ENCODE peak calls at places on chromosomes 12 and 14, in ten cellular contexts. C is left ventricle myocardium inferior, U is heart right ventricle, E is left lung, Y is fibroblast of lung, W is hepatocyte, K is adrenal gland, O is AG04450, B is RWPE2, Q is cardiac muscle cell. T is an unnamed sample. For H3K27me3, the result is how much of the 10 kb centered on the place peaks cover.

GRCh38 chr14:63266106-63266505 is 52.6 kb downstream of the GPHB5 start:
- DNase-seq in Q (no peak), O (no peak), U (no peak), E (no peak), C (no peak), B (no peak), Y (peak), W (no peak), K (no peak), T (no peak)

GRCh38 chr12:90979936-90980335 is 24.8 kb downstream of the EPYC start:
- DNase-seq in U (peak), C (no peak), E (no peak), K (no peak), W (no peak), O (no peak), Q (no peak), B (no peak), Y (no peak), T (no peak)

GRCh38 chr14:38150075-38150474 is 57.6 kb upstream of the SSTR1 start:
- DNase-seq in U (no peak), Q (no peak), O (no peak), W (no peak), Y (no peak), K (no peak), E (no peak), B (no peak), C (no peak), T (no peak)

GRCh38 chr12:64706831-64707230 is 52.4 kb downstream of the GNS start:
- DNase-seq in Q (no peak), Y (no peak), E (no peak), B (no peak), U (no peak), K (no peak), O (no peak), W (no peak), C (no peak), T (no peak)

GRCh38 chr14:76413962-76414665 is 38.2 kb downstream of the ESRRB start:
- DNase-seq in K (no peak), B (no peak), O (no peak), U (no peak), Q (no peak), W (no peak), Y (no peak), C (no peak), E (no peak), T (no peak)

GRCh38 chr12:12943589-12944260 is 8.2 kb downstream of the GPRC5D start:
- DNase-seq in C (no peak), Y (peak), E (no peak), U (no peak), Q (no peak), W (no peak), B (no peak), O (no peak), K (no peak), T (peak)

GRCh38 chr12:58925733-58926113 is 5.4 kb upstream of the LRIG3 start:
- DNase-seq in E (no peak), K (no peak), Q (no peak), O (no peak), B (no peak), C (no peak), Y (no peak), U (no peak), W (no peak), T (no peak)

GRCh38 chr14:79543966-79544365 is 667.3 kb downstream of the DIO2 start:
- DNase-seq in Y (peak), B (no peak), U (no peak), O (no peak), C (no peak), E (no peak), Q (peak), K (no peak), W (peak), T (no peak)

GRCh38 chr12:13104403-13104802 is 936 bp upstream of the GSG1 start:
- DNase-seq in B (no peak), O (no peak), E (no peak), Y (no peak), C (no peak), K (no peak), U (no peak), Q (no peak), W (no peak), T (no peak)

GRCh38 chr14:102799684-102800562 is 22.7 kb downstream of the TRAF3 start:
- DNase-seq in O (peak), Y (peak), K (no peak), E (no peak), C (no peak), U (no peak), B (no peak), Q (no peak), W (no peak), T (no peak)

GRCh38 chr12:123513805-123514204 is 19.7 kb downstream of the RILPL1 start:
- DNase-seq in O (no peak), Q (no peak), E (no peak), W (no peak), Y (no peak), B (no peak), K (no peak), C (no peak), U (no peak), T (peak)

GRCh38 chr14:101360045-101360931 is 201.0 kb upstream of the DIO3 start:
- DNase-seq in B (no peak), U (peak), O (no peak), Q (peak), K (peak), Y (no peak), C (peak), E (no peak), W (peak), T (peak)

GRCh38 chr12:49661191-49661590 is 37.8 kb downstream of the PRPF40B start:
- DNase-seq in B (no peak), K (no peak), C (no peak), E (no peak), U (no peak), Y (no peak), W (no peak), O (no peak), Q (no peak), T (no peak)

GRCh38 chr14:103089386-103090335 is 4.9 kb upstream of the EXOC3L4 start:
- DNase-seq in W (no peak), Y (no peak), C (no peak), O (no peak), Q (no peak), E (no peak), U (no peak), B (no peak), K (no peak), T (no peak)

GRCh38 chr12:41619705-41620104 is 431.6 kb downstream of the PDZRN4 start:
- DNase-seq in Y (no peak), K (no peak), U (no peak), Q (no peak), C (no peak), B (no peak), W (no peak), E (no peak), O (no peak), T (no peak)

DNA sequence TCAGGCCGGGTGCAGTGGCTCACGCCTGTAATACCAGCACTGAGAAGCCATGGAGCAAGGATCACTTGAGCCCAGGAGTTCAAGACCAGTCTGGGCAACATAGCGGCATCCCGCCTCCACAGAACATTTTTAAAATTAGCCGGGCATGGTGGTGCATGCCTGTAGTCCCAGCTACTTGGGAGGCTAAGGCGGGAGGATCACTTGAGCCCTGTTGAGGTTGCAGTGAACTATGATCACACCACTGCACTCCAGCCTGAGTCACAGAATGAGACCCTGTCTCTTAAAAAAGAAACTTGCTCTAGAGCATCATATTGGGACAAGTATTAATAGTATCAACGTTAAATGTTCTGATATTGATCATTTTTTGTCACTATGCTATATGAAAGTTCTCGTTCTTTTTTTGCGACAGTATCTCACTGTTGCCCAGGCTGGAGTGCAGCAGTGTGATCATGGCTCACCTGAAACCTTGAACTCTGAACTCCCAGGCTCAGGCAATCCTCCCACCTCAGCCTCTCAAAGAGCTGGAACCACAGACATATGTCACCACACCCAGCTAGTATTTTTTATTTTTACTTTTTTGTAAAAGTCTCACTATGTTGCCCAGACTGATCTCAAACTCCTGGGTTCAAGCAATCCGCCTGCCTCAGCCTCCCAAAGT is 47.7 kb downstream of the CCDC85C start:
- DNase-seq in B (no peak), O (no peak), Y (no peak), Q (no peak), W (no peak), K (no peak), C (no peak), E (no peak), U (no peak), T (no peak)
- H3K27ac ChIP-seq in B (no peak), O (no peak), Y (no peak), Q (no peak), W (peak), K (no peak), C (peak), E (no peak), U (no peak), T (no peak)

DNA sequence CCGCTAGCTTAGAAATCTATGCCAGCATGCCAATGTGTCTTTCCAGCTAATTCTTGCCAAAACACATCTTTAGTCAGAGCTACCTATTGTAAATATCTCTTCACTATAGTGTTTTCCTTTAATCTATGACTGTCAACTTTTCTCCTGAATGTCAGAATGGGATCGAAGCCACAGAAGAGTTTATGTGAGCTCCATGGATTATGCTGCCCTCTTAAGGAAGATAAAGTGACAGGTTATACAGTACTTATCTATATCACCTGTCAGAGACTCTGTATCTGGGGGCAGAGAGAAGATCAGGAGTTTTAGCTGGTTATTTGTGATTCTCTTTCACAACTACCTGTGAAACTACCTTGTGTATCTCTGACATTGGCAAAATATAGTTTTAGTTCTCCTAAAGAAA is 204.3 kb upstream of the SEL1L start:
- DNase-seq in O (no peak), U (no peak), W (no peak), Y (no peak), C (no peak), E (no peak), Q (no peak), B (no peak), K (no peak), T (no peak)
- H3K27me3 ChIP-seq in O (under half), U (under half), W (under half), Y (under half), C (under half), E (under half), Q (under half), B (under half), K (under half), T (under half)

GRCh38 chr14:22433059-22433458 is 156.0 kb downstream of the DAD1 start:
- DNase-seq in O (no peak), Q (no peak), W (no peak), K (no peak), B (no peak), E (no peak), U (no peak), Y (no peak), C (no peak), T (no peak)
- H3K27ac ChIP-seq in O (no peak), Q (no peak), W (no peak), K (no peak), B (peak), E (peak), U (no peak), Y (no peak), C (no peak), T (no peak)

GRCh38 chr12:57219993-57220728 is 3.6 kb downstream of the NXPH4 start:
- DNase-seq in E (no peak), K (no peak), U (no peak), B (no peak), W (no peak), Y (no peak), Q (no peak), O (no peak), C (no peak), T (no peak)

GRCh38 chr12:57216014-57216891 is at the start of gene NXPH4:
- DNase-seq in U (no peak), Q (peak), O (no peak), B (no peak), K (no peak), E (no peak), C (peak), Y (no peak), W (peak), T (no peak)

GRCh38 chr12:57216931-57217871 is 607 bp downstream of the NXPH4 start:
- DNase-seq in O (no peak), Y (no peak), C (no peak), U (no peak), B (no peak), Q (no peak), W (no peak), K (peak), E (no peak), T (no peak)

GRCh38 chr12:57219205-57219992 is 2.8 kb downstream of the NXPH4 start:
- DNase-seq in O (no peak), C (no peak), E (no peak), Y (no peak), K (no peak), U (no peak), B (no peak), W (no peak), Q (no peak), T (no peak)

DNA sequence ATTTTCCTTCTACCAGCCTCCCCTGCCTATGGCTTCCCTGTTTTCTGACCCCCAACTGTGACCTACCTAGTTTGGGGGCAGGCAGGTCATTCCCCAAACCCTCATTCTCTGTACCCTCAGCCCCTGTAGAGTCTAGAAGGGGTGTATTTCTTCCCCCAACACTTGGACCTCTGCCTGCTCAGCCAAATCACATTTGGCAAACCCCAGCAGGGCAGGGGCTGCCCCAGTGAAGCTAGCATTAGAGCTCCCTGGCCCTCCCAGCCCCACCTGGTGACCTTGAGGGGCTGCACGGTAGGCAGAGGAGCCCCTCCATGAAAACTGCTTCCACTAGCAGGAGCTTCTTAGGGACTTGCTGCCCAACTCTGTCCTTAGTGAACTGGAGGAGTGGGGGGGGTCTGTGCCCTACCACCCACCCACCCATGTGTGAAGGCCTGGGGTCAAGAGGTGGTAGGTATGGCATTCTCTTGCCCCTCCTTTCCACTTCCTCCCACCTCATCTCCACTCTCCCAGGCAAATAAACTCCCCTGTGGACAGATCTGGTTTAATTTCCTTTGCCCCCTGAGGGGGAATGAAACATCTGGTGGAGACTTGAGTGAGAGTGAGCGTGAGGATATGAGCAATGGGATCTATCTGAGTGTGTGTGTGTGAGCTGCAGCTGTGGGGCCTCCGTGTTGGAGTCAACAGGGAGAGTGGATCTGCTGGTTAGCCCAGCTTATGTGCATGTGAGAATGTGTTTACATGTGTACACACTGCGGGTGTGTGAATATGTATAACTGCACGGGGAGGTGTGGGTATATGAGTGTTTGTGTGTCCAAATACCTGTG is 1.6 kb downstream of the NXPH4 start:
- DNase-seq in U (no peak), Y (no peak), W (no peak), O (no peak), Q (no peak), K (no peak), C (no peak), B (no peak), E (no peak), T (no peak)
- H3K27me3 ChIP-seq in U (under half), Y (under half), W (half or more), O (half or more), Q (half or more), K (half or more), C (half or more), B (half or more), E (half or more), T (under half)

GRCh38 chr12:121581681-121582439 is 1.0 kb upstream of the KDM2B start:
- DNase-seq in O (no peak), C (peak), Q (peak), Y (peak), B (no peak), W (no peak), K (peak), U (no peak), E (no peak), T (no peak)
- H3K27ac ChIP-seq in O (peak), C (peak), Q (peak), Y (peak), B (no peak), W (peak), K (peak), U (peak), E (peak), T (peak)

GRCh38 chr12:132615579-132616066 is 3.0 kb upstream of the P2RX2 start:
- DNase-seq in W (no peak), K (no peak), O (no peak), C (no peak), Y (no peak), E (no peak), Q (no peak), B (no peak), U (no peak), T (no peak)

GRCh38 chr12:132614861-132615578 is 3.6 kb upstream of the P2RX2 start:
- DNase-seq in K (peak), U (peak), W (peak), Q (peak), Y (peak), B (peak), C (peak), E (peak), O (peak), T (peak)

GRCh38 chr12:132611620-132612019 is 1.2 kb upstream of the LRCOL1 start:
- DNase-seq in O (no peak), K (no peak), W (no peak), B (no peak), U (no peak), Y (no peak), E (no peak), Q (no peak), C (no peak), T (no peak)

GRCh38 chr12:132610896-132611602 is 667 bp upstream of the LRCOL1 start:
- DNase-seq in Q (no peak), W (no peak), Y (no peak), B (no peak), K (no peak), C (no peak), E (no peak), U (no peak), O (no peak), T (no peak)

GRCh38 chr12:132614029-132614428 is 3.6 kb upstream of the LRCOL1 start:
- DNase-seq in Q (no peak), O (no peak), B (no peak), K (no peak), W (no peak), E (no peak), U (no peak), Y (no peak), C (no peak), T (no peak)
- H3K27me3 ChIP-seq in Q (half or more), O (under half), B (under half), K (under half), W (under half), E (under half), U (under half), Y (under half), C (half or more), T (under half)

DNA sequence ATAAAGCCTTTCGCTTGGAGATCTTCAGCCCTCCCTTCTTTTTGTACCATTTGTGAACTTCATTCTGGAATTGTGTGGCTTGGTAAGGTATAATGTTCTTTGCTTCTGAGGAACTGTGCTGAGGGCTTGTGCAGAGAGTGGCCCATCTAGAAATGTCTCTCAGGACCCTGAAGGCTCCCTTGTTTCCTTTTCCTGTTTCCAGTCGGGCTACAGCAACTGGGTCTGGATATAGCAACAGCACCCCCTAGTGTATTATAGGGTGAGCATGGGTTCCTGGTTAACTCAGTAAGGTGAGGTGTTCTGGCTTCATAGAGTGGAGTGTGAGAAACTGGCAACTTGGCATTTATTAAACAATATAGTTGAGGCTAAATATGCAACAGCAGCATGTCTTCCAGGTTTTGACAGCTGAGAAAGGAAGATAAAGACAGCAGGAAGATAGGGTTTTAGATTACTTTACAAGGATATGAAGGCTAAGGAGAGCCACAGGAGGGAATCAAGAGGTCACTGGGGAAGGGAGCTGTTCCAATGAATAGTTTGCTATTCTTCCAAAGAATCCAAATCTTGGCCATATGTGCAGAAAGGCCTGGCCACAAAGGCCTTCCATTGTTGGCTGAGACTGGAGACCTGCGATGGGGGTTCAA is 49.1 kb upstream of the RNU6-8 start:
- DNase-seq in C (no peak), W (peak), E (no peak), B (no peak), Y (peak), K (peak), U (peak), O (peak), Q (peak), T (peak)
- H3K27ac ChIP-seq in C (peak), W (peak), E (no peak), B (no peak), Y (no peak), K (no peak), U (no peak), O (no peak), Q (no peak), T (peak)

GRCh38 chr12:113852695-113853490 is 113.2 kb downstream of the RBM19 start:
- DNase-seq in B (no peak), K (no peak), U (no peak), O (no peak), Q (no peak), C (no peak), W (no peak), Y (no peak), E (no peak), T (no peak)
- H3K27me3 ChIP-seq in B (under half), K (under half), U (under half), O (under half), Q (under half), C (under half), W (under half), Y (under half), E (under half), T (under half)

DNA sequence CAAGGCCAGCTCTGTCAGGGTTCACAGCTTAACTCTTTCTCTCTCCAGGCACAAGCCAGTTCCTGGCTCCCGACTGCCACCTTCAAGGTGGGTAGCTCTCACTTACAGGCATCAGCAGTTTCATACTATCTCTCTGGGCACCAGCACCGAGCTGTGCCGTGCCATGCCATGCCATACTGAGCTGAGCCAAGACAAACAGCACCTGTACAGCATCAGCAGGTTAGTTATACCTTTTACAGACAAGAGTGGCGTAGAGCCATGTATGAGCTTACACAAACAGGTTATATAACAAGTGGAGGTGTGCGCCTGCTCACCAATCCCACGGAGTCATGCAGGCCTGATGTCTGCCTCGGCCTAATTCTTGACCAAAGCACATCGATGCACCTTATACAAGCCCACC is 1098.7 kb downstream of the AACS start:
- DNase-seq in C (no peak), Q (no peak), K (no peak), Y (no peak), B (no peak), E (no peak), W (no peak), U (no peak), O (no peak), T (no peak)
- H3K27ac ChIP-seq in C (no peak), Q (no peak), K (no peak), Y (no peak), B (no peak), E (no peak), W (no peak), U (no peak), O (no peak), T (no peak)

T was measured in right atrium auricular region.